ENCODE peak calls at places on chromosome 15, in five cellular contexts. M is sigmoid colon, A is cardiac fibroblast, V is coronary artery, D is colonic mucosa. N is an unnamed sample.

GRCh38 chr15:80926126-80926525 is 63.5 kb downstream of the MESD start:
- DNase-seq in D (no peak), M (no peak), V (no peak), A (no peak), N (no peak)

GRCh38 chr15:58221591-58222241 is 83.5 kb downstream of the AQP9 start:
- DNase-seq in A (peak), V (no peak), M (no peak), D (peak), N (peak)

GRCh38 chr15:83362706-83363105 is 78.2 kb upstream of the BNC1 start:
- DNase-seq in V (no peak), D (no peak), M (no peak), A (no peak), N (no peak)

GRCh38 chr15:31556494-31557150 is 230.0 kb downstream of the KLF13 start:
- DNase-seq in D (no peak), V (no peak), A (no peak), M (no peak), N (no peak)

GRCh38 chr15:54604963-54605362 is 591.8 kb downstream of the RSL24D1 start:
- DNase-seq in D (no peak), A (no peak), M (no peak), V (no peak), N (no peak)

GRCh38 chr15:50880651-50881114 is 27.8 kb upstream of the AP4E1 start:
- DNase-seq in A (peak), M (no peak), D (no peak), V (no peak), N (no peak)

GRCh38 chr15:66080791-66081475 is 172.6 kb downstream of the MEGF11 start:
- DNase-seq in V (no peak), M (peak), A (peak), D (peak), N (peak)

GRCh38 chr15:75891895-75892294 is 11.8 kb upstream of the FBXO22 start:
- DNase-seq in M (no peak), D (no peak), A (peak), V (no peak), N (no peak)

GRCh38 chr15:80854104-80854503 is 74.9 kb downstream of the CEMIP start:
- DNase-seq in D (no peak), A (no peak), V (no peak), M (no peak), N (no peak)

GRCh38 chr15:74626752-74627692 is 11.4 kb downstream of the CLK3 start:
- DNase-seq in M (no peak), A (no peak), D (no peak), V (no peak), N (no peak)

GRCh38 chr15:68113273-68113672 is 59.2 kb downstream of the PIAS1 start:
- DNase-seq in D (no peak), M (no peak), V (no peak), A (peak), N (no peak)

GRCh38 chr15:68316061-68316804 is 38.7 kb downstream of the FEM1B start:
- DNase-seq in A (no peak), D (no peak), V (peak), M (peak), N (peak)

GRCh38 chr15:67033521-67033920 is 31.9 kb upstream of the SMAD3 start:
- DNase-seq in A (no peak), V (peak), M (no peak), D (no peak), N (no peak)

GRCh38 chr15:90388462-90389182 is 580 bp downstream of the IQGAP1 start:
- DNase-seq in D (peak), M (peak), A (peak), V (peak), N (peak)

GRCh38 chr15:58473720-58474119 is 41.9 kb downstream of the LIPC start:
- DNase-seq in V (no peak), M (no peak), D (no peak), A (peak), N (peak)

DNA sequence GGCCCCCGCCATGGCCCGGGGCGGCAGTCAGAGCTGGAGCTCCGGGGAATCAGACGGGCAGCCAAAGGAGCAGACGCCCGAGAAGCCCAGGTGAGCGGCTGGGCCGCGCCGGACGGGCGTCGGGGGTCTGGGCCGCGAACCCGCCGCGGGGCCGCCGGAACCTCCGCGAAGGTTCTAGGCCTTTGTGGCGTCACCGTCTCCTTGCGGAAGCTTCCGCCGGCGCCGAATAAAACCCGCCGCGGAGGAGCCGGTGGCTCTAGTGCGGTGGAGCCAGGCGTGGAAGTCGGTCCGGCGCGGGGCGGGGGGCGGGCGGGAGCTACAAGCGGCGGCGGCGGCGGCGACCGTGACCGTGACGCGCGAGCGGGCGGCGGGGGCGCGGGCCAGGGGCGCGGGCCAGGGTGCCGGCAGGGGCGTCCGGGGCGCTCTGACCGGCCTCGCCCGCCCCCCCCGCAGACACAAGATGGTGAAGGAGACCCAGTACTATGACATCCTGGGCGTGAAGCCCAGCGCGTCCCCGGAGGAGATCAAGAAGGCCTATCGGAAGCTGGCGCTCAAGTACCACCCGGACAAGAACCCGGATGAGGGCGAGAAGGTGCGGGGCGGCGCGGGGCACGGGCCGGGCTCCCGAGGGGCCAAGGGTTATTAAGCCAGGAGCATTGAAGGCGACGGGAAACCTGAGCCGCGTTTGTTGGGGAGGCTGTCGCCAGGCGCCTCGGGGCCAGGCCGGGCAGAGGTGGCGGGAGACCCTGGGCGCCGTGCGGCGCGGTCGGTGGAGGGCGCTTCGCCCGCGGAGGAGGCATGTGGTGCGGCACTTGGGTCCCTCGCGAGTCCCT is at the start of gene DNAJA4:
- DNase-seq in M (peak), V (no peak), A (peak), D (peak), N (peak)
- TF ChIP-seq CTCF in M (no peak), V (no peak), A (no peak), D (no peak), N (peak)

DNA sequence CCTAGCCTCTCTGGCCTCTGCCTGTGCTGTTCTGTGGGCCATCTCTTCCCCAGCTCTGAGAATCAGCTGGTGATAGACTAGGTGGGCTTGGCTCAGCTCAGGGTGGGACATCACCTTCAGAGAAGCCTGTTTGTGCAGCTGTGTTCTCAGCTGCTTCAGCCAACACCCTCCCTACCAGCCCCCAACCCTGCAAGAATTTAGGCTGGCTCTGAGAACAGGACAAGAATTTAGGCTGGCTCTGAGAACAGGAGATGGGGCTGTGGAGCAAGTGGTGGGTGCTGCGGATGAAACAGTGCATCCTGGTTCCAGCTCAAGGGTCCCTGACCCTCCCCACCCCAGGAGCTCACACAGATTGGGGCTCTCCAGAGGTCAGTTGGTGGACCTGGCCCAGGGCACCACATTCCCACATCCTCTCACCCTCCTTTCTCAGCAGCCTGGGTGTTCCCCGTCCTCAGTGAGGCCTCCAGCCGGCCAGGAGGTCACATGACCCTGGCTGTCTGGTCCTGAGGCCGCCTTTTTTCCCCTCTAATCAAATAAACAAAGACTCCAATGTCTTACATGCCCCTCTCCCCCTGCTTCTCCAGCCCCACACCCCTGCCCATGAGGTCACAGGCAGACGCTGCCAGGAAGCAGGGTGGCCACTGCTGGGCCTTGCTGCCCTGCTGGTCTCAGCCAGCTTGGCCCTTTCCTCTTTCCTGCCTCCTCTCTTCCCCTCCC is 14.9 kb downstream of the PLEKHO2 start:
- DNase-seq in V (no peak), D (no peak), A (peak), M (peak), N (no peak)
- TF ChIP-seq CTCF in V (no peak), D (no peak), A (no peak), M (peak), N (no peak)

DNA sequence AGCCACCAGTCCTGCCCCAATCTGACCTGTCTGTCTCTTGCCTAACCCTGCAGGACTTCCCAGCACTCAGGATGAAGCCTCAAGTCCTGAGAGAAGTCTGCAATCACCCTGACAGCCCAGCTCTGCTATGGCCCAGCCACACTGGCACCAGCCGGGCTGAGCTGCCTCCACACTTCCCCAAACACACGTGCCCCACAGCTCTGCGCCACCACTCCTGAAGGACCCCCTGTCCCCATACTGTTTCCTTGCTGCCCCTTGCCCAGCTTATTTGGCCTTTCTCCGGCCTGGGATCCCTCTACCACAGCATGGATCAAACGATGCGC is 76.6 kb downstream of the TBC1D2B start:
- DNase-seq in A (no peak), D (no peak), V (no peak), M (peak), N (no peak)
- TF ChIP-seq CTCF in A (no peak), D (no peak), V (no peak), M (no peak), N (no peak)

GRCh38 chr15:91853501-91853967 is at the start of gene SLCO3A1:
- DNase-seq in V (peak), A (peak), D (peak), M (peak), N (peak)

GRCh38 chr15:91855684-91856553 is 2.4 kb downstream of the SLCO3A1 start:
- DNase-seq in V (no peak), A (no peak), D (peak), M (no peak), N (peak)

GRCh38 chr15:91852741-91853500 is 587 bp upstream of the SLCO3A1 start:
- DNase-seq in D (peak), A (peak), V (peak), M (peak), N (peak)

GRCh38 chr15:91855241-91855640 is 1.7 kb downstream of the SLCO3A1 start:
- DNase-seq in M (no peak), D (no peak), A (no peak), V (no peak), N (no peak)

GRCh38 chr15:91853968-91854943 is 748 bp downstream of the SLCO3A1 start:
- DNase-seq in V (peak), A (peak), D (peak), M (peak), N (peak)
- TF ChIP-seq CTCF in V (no peak), A (no peak), D (no peak), M (no peak), N (no peak)

DNA sequence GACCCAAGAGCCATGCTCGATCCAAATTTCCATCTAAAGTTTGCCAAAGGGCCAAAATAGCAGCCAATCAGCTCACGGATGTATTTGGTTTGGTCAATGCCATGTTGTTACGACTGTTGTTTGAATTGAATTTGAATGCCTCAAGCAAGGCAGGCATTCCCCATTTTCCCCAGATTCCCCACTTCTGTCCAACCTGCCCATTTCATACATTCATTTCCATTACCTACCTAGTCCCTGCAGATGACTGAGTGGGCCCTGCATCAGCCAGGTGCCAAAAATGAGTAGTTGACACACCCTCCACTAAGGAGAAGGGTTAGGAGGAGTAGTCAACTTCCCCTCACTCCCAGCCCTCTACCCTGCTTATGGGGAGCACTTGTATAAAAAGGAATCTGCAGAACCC is 51.7 kb downstream of the ANXA2 start:
- DNase-seq in V (no peak), A (no peak), M (no peak), D (no peak), N (no peak)
- TF ChIP-seq CTCF in V (no peak), A (no peak), M (no peak), D (no peak), N (no peak)

GRCh38 chr15:73582961-73583360 is 50.2 kb downstream of the NPTN start:
- DNase-seq in D (no peak), A (no peak), V (no peak), M (no peak), N (no peak)

GRCh38 chr15:73586006-73586654 is 47.1 kb downstream of the NPTN start:
- DNase-seq in M (no peak), D (no peak), V (no peak), A (no peak), N (no peak)

GRCh38 chr15:73578036-73578435 is 55.2 kb downstream of the NPTN start:
- DNase-seq in V (no peak), A (no peak), M (no peak), D (peak), N (no peak)

GRCh38 chr15:73584699-73585420 is 48.3 kb downstream of the NPTN start:
- DNase-seq in V (no peak), M (no peak), D (no peak), A (no peak), N (no peak)

GRCh38 chr15:73583568-73583967 is 49.6 kb downstream of the NPTN start:
- DNase-seq in V (no peak), M (no peak), D (no peak), A (no peak), N (no peak)
- TF ChIP-seq CTCF in V (no peak), M (no peak), D (no peak), A (no peak), N (no peak)

GRCh38 chr15:98294126-98294525 is 333.6 kb downstream of the ARRDC4 start:
- DNase-seq in A (no peak), D (no peak), V (no peak), M (no peak), N (no peak)

GRCh38 chr15:98288091-98288590 is 327.6 kb downstream of the ARRDC4 start:
- DNase-seq in V (no peak), A (no peak), M (no peak), D (no peak), N (no peak)

GRCh38 chr15:98296653-98297052 is 336.1 kb downstream of the ARRDC4 start:
- DNase-seq in V (no peak), D (no peak), M (no peak), A (no peak), N (no peak)

GRCh38 chr15:98289747-98290146 is 329.2 kb downstream of the ARRDC4 start:
- DNase-seq in M (no peak), A (no peak), V (no peak), D (no peak), N (no peak)

DNA sequence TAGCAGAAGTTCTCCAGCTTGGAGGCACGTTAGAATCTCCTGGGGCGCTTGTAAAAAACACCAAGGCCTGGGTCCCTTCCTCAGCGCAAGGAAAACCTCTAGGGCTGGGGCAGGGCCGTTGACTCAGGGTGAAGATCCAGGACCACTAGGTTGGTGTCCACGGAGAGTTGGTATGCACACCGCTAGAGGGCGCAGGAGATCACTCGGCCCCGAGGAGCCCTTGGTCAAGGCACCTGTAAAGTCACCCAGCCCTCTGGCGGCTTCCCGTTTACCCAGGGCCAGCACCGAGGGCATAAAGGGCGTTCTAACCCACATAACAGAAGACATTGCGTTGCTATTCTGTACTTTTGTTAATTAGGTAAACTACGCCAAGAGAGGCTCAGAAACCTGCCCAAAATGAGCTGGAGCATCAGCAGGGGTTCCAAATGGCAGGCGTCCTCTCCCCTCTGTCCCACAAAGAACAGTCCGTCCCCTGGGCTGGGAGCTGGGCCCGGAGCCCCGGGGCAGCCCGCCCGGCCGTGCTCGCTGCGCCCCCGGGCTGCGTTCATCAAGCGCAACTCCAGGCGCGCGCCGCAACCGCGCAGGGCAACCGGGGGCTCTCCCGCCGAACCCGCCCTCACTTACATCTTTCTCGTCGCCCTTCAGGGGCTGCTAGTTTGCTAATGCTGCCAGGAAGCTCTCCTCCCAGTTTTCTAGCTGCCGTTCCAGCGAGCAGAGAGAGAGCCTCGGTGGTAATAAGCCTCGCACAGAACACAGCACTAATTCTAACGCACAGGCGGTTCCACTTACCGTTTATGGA is 332.1 kb downstream of the ARRDC4 start:
- DNase-seq in V (no peak), M (peak), A (peak), D (peak), N (peak)
- TF ChIP-seq CTCF in V (no peak), M (peak), A (peak), D (peak), N (peak)

GRCh38 chr15:71414778-71415177 is 299.5 kb downstream of the THSD4 start:
- DNase-seq in A (no peak), D (no peak), M (no peak), V (no peak), N (no peak)

GRCh38 chr15:71410347-71410746 is 295.1 kb downstream of the THSD4 start:
- DNase-seq in M (no peak), D (peak), A (no peak), V (no peak), N (no peak)

GRCh38 chr15:71409541-71409940 is 294.3 kb downstream of the THSD4 start:
- DNase-seq in V (no peak), M (no peak), D (no peak), A (peak), N (no peak)

GRCh38 chr15:71413419-71413818 is 298.1 kb downstream of the THSD4 start:
- DNase-seq in V (no peak), A (peak), D (no peak), M (no peak), N (no peak)

DNA sequence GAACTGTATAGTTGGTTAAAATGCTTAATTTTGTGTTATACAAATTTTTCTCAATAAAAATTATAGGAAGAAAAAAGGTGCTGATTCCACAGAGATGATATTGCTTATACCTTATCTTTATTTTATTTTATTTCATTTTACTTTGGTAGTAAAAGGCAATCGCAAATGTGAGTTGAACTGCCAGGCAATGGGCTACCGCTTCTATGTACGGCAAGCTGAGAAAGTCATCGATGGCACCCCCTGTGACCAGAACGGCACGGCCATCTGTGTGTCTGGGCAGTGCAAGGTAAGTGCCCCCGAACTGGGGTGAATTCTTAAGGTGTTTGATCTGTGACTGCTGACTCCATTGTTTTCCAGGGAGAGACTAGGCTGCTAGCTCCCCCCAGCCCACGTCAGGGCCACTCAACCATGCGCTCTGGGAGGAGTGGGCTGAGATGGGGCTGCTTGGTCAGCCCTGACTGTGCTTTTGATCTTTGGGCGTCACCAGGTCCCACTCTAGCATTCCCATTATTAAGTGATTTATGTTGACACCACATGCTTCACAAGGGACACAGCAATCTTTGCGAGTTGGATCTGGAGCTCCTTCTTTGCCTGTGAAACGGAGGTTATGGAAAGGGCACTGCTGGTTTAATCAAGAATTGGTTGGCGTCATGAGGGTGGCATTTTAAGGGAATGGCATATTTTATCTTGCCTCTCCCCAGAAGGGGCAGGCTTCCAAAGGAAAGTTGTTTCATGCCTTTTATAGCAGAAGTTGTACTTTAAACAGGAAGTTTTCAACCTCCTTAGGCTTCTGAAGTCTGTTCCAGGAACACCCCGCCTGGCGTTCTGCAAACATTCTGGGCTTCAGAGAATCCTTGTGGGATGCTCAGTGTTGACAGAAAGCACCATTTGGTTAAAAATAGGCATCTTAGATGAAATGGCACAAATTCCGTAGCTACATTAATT is 296.5 kb downstream of the THSD4 start:
- DNase-seq in D (peak), V (no peak), A (peak), M (no peak), N (peak)
- TF ChIP-seq CTCF in D (peak), V (no peak), A (no peak), M (no peak), N (peak)

GRCh38 chr15:51884041-51884440 is 54.6 kb downstream of the TMOD3 start:
- DNase-seq in V (no peak), M (no peak), A (no peak), D (no peak), N (no peak)
- TF ChIP-seq CTCF in V (no peak), M (no peak), A (no peak), D (no peak), N (no peak)

N was measured in Calu3.